ENCODE peak calls at places on chromosomes 3 and 15, in ten cellular contexts. C is AG04450; U is PC-9; A is aorta; L is BE2C; J is naive thymus-derived CD4-positive, alpha-beta T cell; O is cardiac fibroblast; R is mucosa of descending colon; I is astrocyte of the spinal cord; Z is fibroblast of villous mesenchyme. B is an unnamed sample.
A peak's percentile ranks its signal among the peaks of the same experiment; 100 is the strongest.

GRCh38 chr15:69976366-69976994 is 121.2 kb downstream of the TLE3 start:
- DNase-seq in C (no peak), U (no peak), A (no peak), L (no peak), J (peak; percentile 58), O (peak; percentile 64), R (no peak), I (peak; percentile 46), Z (peak; percentile 51), B (peak; percentile 36)

GRCh38 chr3:178795349-178795748 is 259.1 kb downstream of the KCNMB2 start:
- DNase-seq in C (no peak), U (no peak), A (no peak), L (no peak), J (no peak), O (no peak), R (no peak), I (no peak), Z (peak; percentile 36), B (no peak)

GRCh38 chr3:12948891-12949711 is 107.7 kb upstream of the RPL32 start:
- DNase-seq in C (no peak), U (no peak), A (no peak), L (peak; percentile 33), J (no peak), O (peak; percentile 58), R (no peak), I (peak; percentile 33), Z (peak; percentile 20), B (peak; percentile 77)

GRCh38 chr3:146161725-146162047 is 702 bp upstream of the PLOD2 start:
- DNase-seq in C (no peak), U (no peak), A (no peak), L (no peak), J (no peak), O (peak; percentile 74), R (peak; percentile 56), I (peak; percentile 77), Z (peak; percentile 94), B (peak; percentile 71)

GRCh38 chr3:136787226-136787793 is 31.6 kb upstream of the SLC35G2 start:
- DNase-seq in C (no peak), U (no peak), A (no peak), L (no peak), J (peak; percentile 8), O (peak; percentile 55), R (no peak), I (peak; percentile 61), Z (peak; percentile 22), B (peak; percentile 37)

GRCh38 chr3:59836525-59836924 is 786.7 kb upstream of the CFAP20DC start:
- DNase-seq in C (no peak), U (no peak), A (no peak), L (no peak), J (no peak), O (no peak), R (no peak), I (no peak), Z (no peak), B (no peak)

GRCh38 chr15:62421289-62421688 is 256.2 kb upstream of the C2CD4B start:
- DNase-seq in C (no peak), U (no peak), A (no peak), L (no peak), J (no peak), O (no peak), R (no peak), I (no peak), Z (no peak), B (no peak)

GRCh38 chr3:185335799-185336198 is 27.1 kb upstream of the MAP3K13 start:
- DNase-seq in C (no peak), U (peak; percentile 96), A (no peak), L (no peak), J (no peak), O (no peak), R (no peak), I (peak; percentile 51), Z (peak; percentile 18), B (peak; percentile 30)

GRCh38 chr3:61662861-61663260 is 101.5 kb downstream of the PTPRG start:
- DNase-seq in C (no peak), U (no peak), A (no peak), L (no peak), J (no peak), O (no peak), R (no peak), I (no peak), Z (no peak), B (no peak)

GRCh38 chr15:49036650-49037545 is 9.3 kb downstream of the SECISBP2L start:
- DNase-seq in C (peak; percentile 18), U (no peak), A (no peak), L (no peak), J (no peak), O (no peak), R (no peak), I (peak; percentile 62), Z (peak; percentile 32), B (peak; percentile 46)

GRCh38 chr3:111764645-111765091 is 94.4 kb upstream of the PHLDB2 start:
- DNase-seq in C (no peak), U (peak; percentile 79), A (no peak), L (no peak), J (no peak), O (peak; percentile 56), R (no peak), I (no peak), Z (no peak), B (peak; percentile 64)

GRCh38 chr15:70491183-70491621 is 272.2 kb downstream of the UACA start:
- DNase-seq in C (no peak), U (no peak), A (no peak), L (no peak), J (peak; percentile 24), O (no peak), R (no peak), I (peak; percentile 59), Z (peak; percentile 23), B (no peak)

GRCh38 chr3:143207338-143207961 is 87.9 kb downstream of the CHST2 start:
- DNase-seq in C (peak; percentile 32), U (no peak), A (no peak), L (no peak), J (no peak), O (peak; percentile 33), R (no peak), I (peak; percentile 71), Z (peak; percentile 36), B (peak; percentile 60)

DNA sequence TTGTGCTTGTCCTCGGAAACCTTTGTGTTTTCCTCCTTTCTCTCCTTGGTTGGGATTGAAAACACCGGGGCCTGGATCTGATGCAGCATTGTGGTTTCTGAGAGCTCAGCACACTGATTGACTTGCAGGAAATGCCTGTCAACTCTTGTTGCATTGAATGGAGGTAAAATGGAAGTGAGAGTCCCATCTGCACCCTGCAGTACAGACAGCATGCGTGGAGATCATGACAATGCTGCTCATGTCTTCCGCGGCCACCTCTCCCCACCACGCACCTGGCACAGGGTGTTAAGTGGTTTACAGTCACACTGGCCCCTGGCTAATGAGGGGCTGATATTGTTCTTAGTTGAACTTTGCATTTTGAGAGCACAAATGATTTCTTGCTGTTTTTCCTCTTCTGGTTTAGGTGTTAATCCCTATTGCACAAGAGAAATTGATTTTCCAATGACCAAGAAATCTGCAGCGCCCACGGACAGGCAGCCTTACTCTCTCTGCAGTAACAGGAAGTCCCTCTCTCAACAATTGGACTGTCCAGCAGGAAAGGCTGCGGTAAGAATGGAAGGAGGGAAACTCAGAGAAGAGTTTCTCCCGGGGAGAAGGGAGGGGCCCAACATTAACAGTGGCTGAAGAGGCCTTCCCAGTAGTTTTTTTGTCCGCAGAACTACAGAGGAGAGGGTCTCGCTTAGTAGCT is 58.5 kb downstream of the STARD5 start:
- DNase-seq in C (no peak), U (no peak), A (no peak), L (no peak), J (no peak), O (no peak), R (no peak), I (no peak), Z (no peak), B (no peak)
- H3K4me3 ChIP-seq in C (no peak overlapping the region), U (no peak overlapping the region), A (no peak overlapping the region), L (peak overlapping the region; percentile 57), J (peak overlapping the region; percentile 31), O (no peak overlapping the region), R (no peak overlapping the region), I (no peak overlapping the region), Z (no peak overlapping the region), B (no peak overlapping the region)

GRCh38 chr3:149120051-149120972 is 9.1 kb upstream of the HPS3 start:
- DNase-seq in C (peak; percentile 33), U (peak; percentile 54), A (no peak), L (no peak), J (peak; percentile 60), O (peak; percentile 85), R (no peak), I (peak; percentile 81), Z (peak; percentile 80), B (peak; percentile 68)
- H3K4me3 ChIP-seq in C (no peak overlapping the region), U (no peak overlapping the region), A (no peak overlapping the region), L (no peak overlapping the region), J (no peak overlapping the region), O (no peak overlapping the region), R (no peak overlapping the region), I (no peak overlapping the region), Z (no peak overlapping the region), B (no peak overlapping the region)

DNA sequence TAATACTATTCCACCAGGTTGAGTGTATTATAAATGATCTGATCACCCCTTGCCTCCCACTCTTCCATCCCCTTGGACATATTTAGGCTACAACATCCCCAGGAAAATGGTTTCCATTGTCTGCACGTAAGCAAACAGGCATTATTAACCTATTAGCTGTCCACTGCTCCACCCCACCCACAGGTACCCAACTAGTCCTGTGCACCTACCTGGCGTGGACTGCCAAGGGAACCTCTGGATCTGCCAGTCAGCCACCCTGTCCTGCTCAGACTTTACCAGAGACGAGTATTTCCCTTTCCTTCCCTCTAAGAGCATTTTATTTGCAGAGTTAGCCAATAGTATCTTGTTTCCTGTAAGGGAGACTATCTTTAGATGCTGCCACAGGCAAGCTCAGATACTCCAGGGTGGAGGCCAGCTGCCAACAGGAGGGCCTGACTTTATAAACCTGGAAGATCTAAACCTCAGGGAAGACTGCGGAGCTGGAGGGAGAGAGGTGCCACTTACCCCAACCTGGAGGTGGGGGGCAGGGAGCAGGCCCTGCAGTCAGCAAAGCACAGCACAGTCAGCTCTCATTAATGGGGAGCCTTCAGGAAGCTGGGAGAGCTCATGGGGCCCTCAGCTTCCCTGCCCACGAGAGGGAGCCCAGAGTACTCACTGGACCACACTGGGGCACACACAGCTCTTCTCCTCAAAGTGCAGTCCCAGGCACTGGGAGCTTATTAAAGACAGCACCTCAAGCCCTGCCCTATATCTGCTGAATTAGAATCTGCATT is at the start of gene CX3CR1:
- DNase-seq in C (no peak), U (no peak), A (no peak), L (no peak), J (no peak), O (no peak), R (no peak), I (no peak), Z (no peak), B (no peak)
- H3K4me3 ChIP-seq in C (no peak within 1 kb of the TSS), U (no peak within 1 kb of the TSS), A (no peak within 1 kb of the TSS), L (no peak within 1 kb of the TSS), J (peak within 1 kb of the TSS; percentile 38), O (no peak within 1 kb of the TSS), R (no peak within 1 kb of the TSS), I (no peak within 1 kb of the TSS), Z (no peak within 1 kb of the TSS), B (no peak within 1 kb of the TSS)

DNA sequence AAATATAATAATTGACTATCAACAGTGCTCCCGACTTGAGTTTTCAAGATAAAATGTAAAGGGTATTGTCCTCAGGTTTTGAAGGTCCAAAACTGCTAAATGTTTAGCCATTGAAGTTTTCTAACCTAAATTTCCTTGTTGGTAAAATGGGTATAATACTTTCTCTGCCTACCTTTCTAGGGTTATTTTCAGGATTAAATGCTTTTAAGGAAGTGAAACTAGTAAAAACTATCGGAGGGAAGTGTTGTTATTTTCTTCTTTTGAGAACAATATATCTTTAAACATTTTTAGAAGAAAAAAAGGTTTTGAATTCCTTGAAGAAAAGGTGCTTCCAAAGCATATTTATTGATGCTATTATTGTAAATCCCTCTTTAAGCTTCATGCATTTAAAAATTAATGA is 67.3 kb downstream of the FILIP1L start:
- DNase-seq in C (no peak), U (no peak), A (no peak), L (no peak), J (no peak), O (no peak), R (no peak), I (no peak), Z (no peak), B (no peak)
- H3K4me3 ChIP-seq in C (no peak overlapping the region), U (no peak overlapping the region), A (no peak overlapping the region), L (no peak overlapping the region), J (no peak overlapping the region), O (no peak overlapping the region), R (no peak overlapping the region), I (no peak overlapping the region), Z (no peak overlapping the region), B (no peak overlapping the region)